ENCODE peak calls at places on chromosomes 2 and 18, in five cellular contexts. L is coronary artery, B is Peyer's patch, R is GM06990, S is fibroblast of pulmonary artery. J is an unnamed sample.
A peak's percentile ranks its signal among the peaks of the same experiment; 100 is the strongest.

GRCh38 chr2:50469784-50470183 is 562.1 kb downstream of the NRXN1 start:
- DNase-seq in L (no peak), B (no peak), R (no peak), S (no peak), J (no peak)

GRCh38 chr2:146927080-146927714 is 917.6 kb upstream of the ACVR2A start:
- DNase-seq in B (peak; percentile 61), S (peak; percentile 86), L (no peak), R (no peak), J (no peak)

GRCh38 chr18:36411745-36412168 is 114.2 kb downstream of the FHOD3 start:
- DNase-seq in S (peak; percentile 64), L (no peak), R (no peak), B (no peak), J (no peak)

GRCh38 chr2:45849491-45850283 is 198.2 kb downstream of the PRKCE start:
- DNase-seq in B (no peak), S (peak; percentile 66), R (no peak), L (no peak), J (peak; percentile 44)

GRCh38 chr2:44572196-44572900 is 210.6 kb downstream of the CAMKMT start:
- DNase-seq in L (no peak), R (no peak), S (no peak), B (no peak), J (no peak)

GRCh38 chr2:197915548-197916265 is 111.3 kb downstream of the PLCL1 start:
- DNase-seq in B (no peak), L (no peak), R (no peak), S (peak; percentile 95), J (no peak)

GRCh38 chr2:240624011-240624949 is 1.0 kb upstream of the GPR35 start:
- DNase-seq in L (no peak), B (peak; percentile 50), S (no peak), R (no peak), J (no peak)

GRCh38 chr2:9423922-9424272 is 443 bp downstream of the CPSF3 start:
- DNase-seq in S (peak; percentile 30), R (no peak), B (peak; percentile 53), L (no peak), J (no peak)

GRCh38 chr2:8525582-8526402 is 156.1 kb upstream of the ID2 start:
- DNase-seq in B (peak; percentile 79), S (peak; percentile 52), R (peak; percentile 79), L (no peak), J (no peak)

GRCh38 chr2:31297751-31298150 is 63.8 kb downstream of the EHD3 start:
- DNase-seq in S (no peak), R (no peak), B (no peak), L (no peak), J (no peak)

GRCh38 chr2:101893676-101894381 is 97.9 kb upstream of the IL1R2 start:
- DNase-seq in S (peak; percentile 28), L (no peak), R (no peak), B (no peak), J (no peak)

GRCh38 chr18:34871435-34871834 is 161.3 kb downstream of the DTNA start:
- DNase-seq in B (no peak), R (no peak), L (no peak), S (no peak), J (no peak)

GRCh38 chr18:65835881-65836280 is 85.1 kb downstream of the CDH7 start:
- DNase-seq in L (no peak), R (no peak), B (no peak), S (no peak), J (no peak)

GRCh38 chr18:55233850-55234249 is 274.6 kb upstream of the CCDC68 start:
- DNase-seq in R (no peak), B (no peak), S (peak; percentile 69), L (no peak), J (no peak)

GRCh38 chr2:173752152-173752551 is 213.0 kb downstream of the SP3 start:
- DNase-seq in B (no peak), S (peak; percentile 37), L (no peak), R (no peak), J (no peak)

GRCh38 chr2:173751245-173751975 is 213.8 kb downstream of the SP3 start:
- DNase-seq in S (no peak), L (no peak), R (no peak), B (no peak), J (no peak)

GRCh38 chr2:173750831-173751230 is 214.3 kb downstream of the SP3 start:
- DNase-seq in B (no peak), R (no peak), L (no peak), S (no peak), J (no peak)

GRCh38 chr2:173749315-173749714 is 215.9 kb downstream of the SP3 start:
- DNase-seq in L (no peak), B (no peak), S (peak; percentile 65), R (no peak), J (no peak)

DNA sequence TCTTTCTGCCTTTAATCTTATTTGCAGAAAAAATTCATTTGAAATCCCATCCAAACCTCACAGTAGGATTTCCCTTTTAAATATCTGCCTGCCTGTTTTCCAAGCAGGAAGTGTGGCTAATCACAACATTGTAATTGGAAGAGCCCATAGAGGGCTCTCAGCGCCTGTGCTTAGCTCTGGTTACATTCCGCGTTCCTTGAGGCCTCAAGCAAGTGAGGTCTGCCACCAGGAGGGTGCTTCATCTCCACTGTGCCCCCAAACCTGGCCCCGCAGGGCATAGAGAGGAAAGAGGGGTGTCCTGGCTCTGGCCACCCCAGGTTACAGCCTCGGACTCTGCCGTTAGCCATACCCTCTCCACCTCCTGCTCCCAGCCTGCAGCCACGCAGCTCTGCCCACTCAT is 214.8 kb downstream of the SP3 start:
- DNase-seq in S (peak; percentile 36), R (no peak), L (no peak), B (no peak), J (peak; percentile 9)
- TF ChIP-seq CTCF in S (peak; percentile 21), R (no peak), L (no peak), B (no peak), J (no peak)

DNA sequence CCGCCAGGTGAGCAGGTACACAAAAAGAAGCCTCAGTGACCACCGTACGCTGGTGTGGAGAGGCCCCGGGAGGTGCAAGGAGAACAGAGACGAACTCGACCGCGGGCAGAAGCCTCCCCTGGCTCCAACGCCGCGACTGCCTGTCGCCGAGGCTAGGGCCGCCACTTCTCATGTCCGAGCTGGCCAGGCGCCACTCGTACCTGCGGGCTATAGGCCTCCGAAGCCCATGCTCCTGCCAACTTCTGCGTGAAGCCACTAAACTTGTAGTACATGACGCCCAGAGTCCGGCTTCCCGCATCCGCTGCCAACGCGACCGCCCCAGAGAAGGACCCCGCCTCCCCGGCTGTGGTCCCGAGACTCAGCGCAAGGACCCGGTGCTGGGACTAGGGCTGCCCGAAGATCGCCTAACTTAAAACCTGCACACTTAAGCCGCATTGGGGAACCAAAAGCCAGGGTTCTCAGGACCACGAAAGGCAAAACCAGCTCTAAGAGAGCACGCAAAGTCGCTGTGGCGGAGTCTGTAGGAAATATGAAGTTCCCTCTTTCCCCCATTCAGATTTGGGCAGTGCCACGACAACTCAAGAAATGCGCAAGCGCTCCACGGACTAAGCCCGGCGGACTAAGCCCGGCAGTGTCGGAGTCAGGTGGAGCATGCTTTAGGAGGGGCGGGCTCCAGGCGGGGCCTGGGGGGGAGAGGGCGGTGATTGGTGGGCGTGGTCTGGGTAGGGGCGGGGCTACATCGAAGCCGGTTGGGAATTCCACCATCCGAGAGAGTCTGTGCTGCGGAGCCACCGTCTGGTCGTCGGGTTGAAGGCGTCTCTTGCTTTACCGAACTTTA is at the start of gene COX7A2L:
- DNase-seq in B (peak; percentile 98), S (peak; percentile 98), R (peak; percentile 92), L (peak; percentile 98), J (peak; percentile 82)
- TF ChIP-seq CTCF in B (no peak), S (peak; percentile 36), R (peak; percentile 16), L (no peak), J (peak; percentile 40)

DNA sequence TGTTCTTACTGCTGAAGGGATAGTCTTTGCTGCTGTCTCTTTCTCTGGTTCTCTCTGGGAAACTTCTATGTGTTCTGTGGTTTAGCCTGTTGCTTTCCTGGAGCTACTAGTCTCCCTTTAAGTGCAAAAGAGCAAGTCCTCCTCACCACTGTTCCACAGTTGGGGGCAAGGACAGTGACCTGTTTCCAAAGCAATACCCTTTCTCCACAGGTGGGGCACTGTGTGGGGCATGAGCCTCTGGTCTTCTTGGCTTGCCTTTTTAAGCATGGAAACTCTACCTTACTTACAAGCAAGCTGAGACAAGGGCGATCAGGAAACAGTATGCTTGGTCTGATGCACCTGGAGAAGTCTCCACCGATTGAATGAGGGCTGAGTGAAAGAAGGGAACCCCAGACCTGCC is 156.7 kb downstream of the CPS1 start:
- DNase-seq in R (no peak), L (no peak), B (no peak), S (no peak), J (no peak)
- TF ChIP-seq CTCF in R (no peak), L (no peak), B (no peak), S (no peak), J (no peak)

GRCh38 chr2:71226391-71226964 is 425 bp downstream of the PAIP2B start:
- DNase-seq in B (peak; percentile 54), S (no peak), L (peak; percentile 74), R (peak; percentile 24), J (no peak)
- TF ChIP-seq CTCF in B (no peak), S (no peak), L (no peak), R (peak; percentile 48), J (no peak)

GRCh38 chr2:203097735-203098134 is 83.1 kb downstream of the NBEAL1 start:
- DNase-seq in R (no peak), S (peak; percentile 39), B (no peak), L (no peak), J (no peak)
- TF ChIP-seq CTCF in R (no peak), S (peak; percentile 40), B (peak; percentile 4), L (no peak), J (no peak)

GRCh38 chr18:43279015-43279758 is 1.9 kb upstream of the SYT4 start:
- DNase-seq in R (no peak), S (peak; percentile 29), L (no peak), B (no peak), J (no peak)
- TF ChIP-seq CTCF in R (no peak), S (no peak), L (no peak), B (no peak), J (no peak)

DNA sequence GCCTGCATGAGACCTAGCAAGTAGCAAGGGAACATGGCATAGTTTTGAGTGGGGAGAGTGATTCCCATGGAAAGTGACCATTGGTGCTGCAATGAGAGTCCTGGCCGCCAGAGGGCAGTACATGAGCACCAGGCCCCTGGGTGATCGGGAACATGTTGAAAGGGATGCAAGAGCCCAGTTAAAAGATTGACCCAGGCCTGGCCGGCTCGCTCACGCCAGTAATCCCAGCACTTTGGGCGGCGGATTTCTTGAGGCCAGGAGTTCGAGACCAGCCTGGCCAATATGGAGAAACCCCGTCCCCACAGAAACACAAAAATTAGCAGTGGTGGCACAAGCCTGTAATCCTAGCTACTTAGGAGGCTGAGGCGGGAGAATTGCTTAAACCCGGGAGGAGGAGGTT is 22.2 kb downstream of the FAP start:
- DNase-seq in S (peak; percentile 81), R (peak; percentile 37), L (peak; percentile 86), B (peak; percentile 62), J (no peak)
- TF ChIP-seq CTCF in S (peak; percentile 98), R (peak; percentile 97), L (peak; percentile 82), B (peak; percentile 34), J (peak; percentile 88)